ENCODE peak calls at places on chromosomes 12 and 14, in six cellular contexts. Q, F, V, R, Z and W are unnamed samples. For H3K4me1, the result is how much of the 10 kb centered on the place peaks cover.

GRCh38 chr12:40105265-40105514 is 691 bp downstream of the SLC2A13 start:
- DNase-seq in Z (no peak), Q (no peak), V (peak), F (no peak), R (peak), W (no peak)

GRCh38 chr12:47024463-47024862 is 55.0 kb upstream of the PCED1B start:
- DNase-seq in R (no peak), Q (peak), V (no peak), Z (peak), F (no peak), W (no peak)

GRCh38 chr14:30808576-30808975 is 65.8 kb upstream of the COCH start:
- DNase-seq in V (no peak), R (no peak), Q (no peak), Z (peak), F (no peak), W (no peak)

GRCh38 chr12:4159851-4160250 is 113.7 kb upstream of the CCND2 start:
- DNase-seq in V (no peak), F (no peak), R (peak), Q (no peak), Z (no peak), W (no peak)

GRCh38 chr14:65102441-65103149 is at the start of gene MAX:
- DNase-seq in R (peak), Q (peak), Z (peak), V (peak), F (peak), W (peak)

GRCh38 chr14:69475194-69475818 is 9.2 kb upstream of the PLEKHD1 start:
- DNase-seq in F (peak), Q (peak), V (no peak), Z (peak), R (no peak), W (no peak)

GRCh38 chr14:75884198-75884611 is 97.6 kb downstream of the TGFB3 start:
- DNase-seq in Q (peak), V (no peak), R (no peak), Z (peak), F (no peak), W (no peak)

GRCh38 chr12:108078428-108078827 is 50.7 kb upstream of the WSCD2 start:
- DNase-seq in R (no peak), Z (no peak), Q (no peak), F (no peak), V (no peak), W (no peak)

GRCh38 chr12:54526800-54527630 is 22.4 kb upstream of the PDE1B start:
- DNase-seq in V (peak), Q (peak), R (peak), F (peak), Z (peak), W (no peak)

GRCh38 chr12:119383206-119383605 is 48.7 kb downstream of the CCDC60 start:
- DNase-seq in Z (no peak), V (no peak), R (no peak), Q (no peak), F (no peak), W (no peak)

GRCh38 chr14:43579743-43580142 is 927.3 kb downstream of the FSCB start:
- DNase-seq in Z (no peak), R (no peak), Q (no peak), F (no peak), V (no peak), W (no peak)

GRCh38 chr12:32309811-32310755 is 89.3 kb upstream of the FGD4 start:
- DNase-seq in Q (peak), V (no peak), F (no peak), Z (no peak), R (no peak), W (no peak)

GRCh38 chr12:106223485-106224391 is 24.1 kb downstream of the CKAP4 start:
- DNase-seq in Q (peak), V (peak), Z (peak), R (peak), F (peak), W (no peak)

GRCh38 chr12:128797119-128798118 is 26.3 kb downstream of the SLC15A4 start:
- DNase-seq in Z (no peak), R (no peak), V (peak), F (no peak), Q (peak), W (no peak)

GRCh38 chr14:93100098-93100497 is 15.6 kb downstream of the ITPK1 start:
- DNase-seq in V (no peak), R (no peak), F (no peak), Q (no peak), Z (no peak), W (no peak)

GRCh38 chr14:22112004-22112403 is 438.4 kb upstream of the OR4E1 start:
- DNase-seq in V (no peak), Z (no peak), F (peak), R (no peak), Q (no peak), W (no peak)

GRCh38 chr12:121499929-121500793 is 80.7 kb downstream of the KDM2B start:
- DNase-seq in Q (peak), V (peak), F (peak), Z (peak), R (peak), W (peak)

GRCh38 chr12:24997970-24998582 is 49.2 kb upstream of the BCAT1 start:
- DNase-seq in F (no peak), Z (peak), Q (peak), V (no peak), R (no peak), W (no peak)

GRCh38 chr14:71432334-71432733 is 499.9 kb upstream of the RGS6 start:
- DNase-seq in V (no peak), Q (no peak), F (no peak), R (no peak), Z (no peak), W (no peak)

GRCh38 chr14:71433303-71433702 is 498.9 kb upstream of the RGS6 start:
- DNase-seq in V (no peak), R (no peak), Q (no peak), Z (no peak), F (no peak), W (no peak)

GRCh38 chr14:71430321-71431168 is 501.7 kb upstream of the RGS6 start:
- DNase-seq in Z (no peak), F (no peak), Q (no peak), V (no peak), R (no peak), W (no peak)

GRCh38 chr14:71431169-71431525 is 501.1 kb upstream of the RGS6 start:
- DNase-seq in V (no peak), Z (no peak), R (no peak), F (no peak), Q (no peak), W (no peak)

DNA sequence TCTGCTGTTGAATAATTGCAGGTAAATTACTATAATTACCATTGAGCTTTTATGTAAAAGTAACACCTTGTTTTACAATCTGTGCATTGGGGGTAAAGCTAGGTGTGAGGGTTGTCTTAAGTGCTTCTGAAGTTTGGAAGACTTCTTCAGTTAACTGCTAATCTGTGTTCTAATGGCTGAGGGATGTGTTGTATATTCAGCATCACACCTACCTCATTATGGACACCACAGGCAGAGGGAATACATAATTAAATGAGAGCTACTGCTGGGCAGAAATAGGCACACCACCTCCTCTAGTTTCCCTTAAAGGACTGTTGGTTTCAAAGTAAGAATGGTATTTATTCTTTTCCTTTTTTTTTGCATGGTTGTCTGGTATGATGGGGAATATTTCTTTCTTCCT is 502.3 kb upstream of the RGS6 start:
- DNase-seq in R (no peak), V (no peak), F (no peak), Z (no peak), Q (no peak), W (no peak)
- H3K4me1 ChIP-seq in R (under half), V (under half), F (under half), Z (under half), Q (under half), W (under half)

GRCh38 chr12:110699591-110700445 is 10.9 kb upstream of the HVCN1 start:
- DNase-seq in F (peak), R (peak), V (no peak), Z (no peak), Q (no peak), W (no peak)
- H3K27ac ChIP-seq in F (no peak), R (no peak), V (no peak), Z (no peak), Q (no peak), W (no peak)

GRCh38 chr14:103627073-103628025 is 1.7 kb upstream of the KLC1 start:
- DNase-seq in Q (no peak), Z (no peak), F (no peak), R (no peak), V (no peak), W (no peak)
- H3K4me1 ChIP-seq in Q (under half), Z (under half), F (under half), R (under half), V (under half), W (under half)

DNA sequence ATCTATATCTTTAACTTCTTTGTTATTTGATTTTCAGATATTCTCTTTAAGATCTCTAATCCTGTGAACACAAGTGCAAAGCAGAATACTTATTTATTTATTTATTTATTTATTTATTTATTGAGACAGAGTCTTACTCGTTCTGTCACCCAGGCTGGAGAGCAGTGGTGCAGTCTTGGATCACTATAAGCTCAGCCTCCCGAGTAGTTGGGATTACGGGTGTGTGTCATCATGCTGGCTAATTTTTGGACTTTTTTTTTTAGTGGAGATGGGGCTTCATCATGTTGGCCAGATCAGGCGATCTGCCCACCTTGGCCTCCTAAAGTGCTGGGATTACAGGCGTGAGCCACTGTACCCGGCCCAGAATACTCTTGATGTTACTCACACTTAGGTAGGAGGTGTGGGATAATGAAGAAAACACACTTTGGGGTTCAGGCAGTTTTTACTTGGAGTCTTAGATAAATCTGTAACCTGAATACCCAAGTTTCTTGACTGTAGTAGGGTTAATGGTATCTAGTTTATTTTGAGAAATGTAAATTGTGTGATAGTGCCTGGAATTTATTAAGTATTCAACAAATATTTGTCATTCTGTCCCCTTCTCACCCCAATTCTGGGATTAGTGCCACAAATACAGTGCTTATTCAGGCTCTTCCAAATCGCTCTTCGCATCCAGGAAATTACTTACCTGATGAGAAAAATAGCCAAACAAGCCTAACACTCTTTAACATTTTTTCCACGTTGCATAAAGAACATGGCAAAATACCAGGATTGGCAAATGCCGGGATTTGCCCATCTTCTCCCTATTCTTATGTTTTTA is 33.0 kb downstream of the METAP2 start:
- DNase-seq in R (no peak), V (no peak), Q (peak), F (no peak), Z (no peak), W (no peak)
- H3K27ac ChIP-seq in R (no peak), V (peak), Q (no peak), F (no peak), Z (no peak), W (peak)

GRCh38 chr12:64457036-64457435 is 5.1 kb downstream of the TBK1 start:
- DNase-seq in F (no peak), R (no peak), V (no peak), Q (peak), Z (no peak), W (no peak)

GRCh38 chr12:64457466-64457865 is 5.5 kb downstream of the TBK1 start:
- DNase-seq in Q (no peak), Z (no peak), V (no peak), F (no peak), R (no peak), W (no peak)

GRCh38 chr12:64457923-64458322 is 6.0 kb downstream of the TBK1 start:
- DNase-seq in F (no peak), Z (no peak), Q (no peak), R (no peak), V (no peak), W (no peak)

GRCh38 chr12:64461634-64462414 is 9.9 kb downstream of the TBK1 start:
- DNase-seq in Q (peak), V (no peak), R (no peak), Z (peak), F (no peak), W (no peak)

GRCh38 chr12:64459388-64460024 is 7.6 kb downstream of the TBK1 start:
- DNase-seq in V (no peak), Z (no peak), Q (no peak), F (no peak), R (no peak), W (no peak)
- H3K4me1 ChIP-seq in V (under half), Z (under half), Q (under half), F (under half), R (under half), W (under half)

DNA sequence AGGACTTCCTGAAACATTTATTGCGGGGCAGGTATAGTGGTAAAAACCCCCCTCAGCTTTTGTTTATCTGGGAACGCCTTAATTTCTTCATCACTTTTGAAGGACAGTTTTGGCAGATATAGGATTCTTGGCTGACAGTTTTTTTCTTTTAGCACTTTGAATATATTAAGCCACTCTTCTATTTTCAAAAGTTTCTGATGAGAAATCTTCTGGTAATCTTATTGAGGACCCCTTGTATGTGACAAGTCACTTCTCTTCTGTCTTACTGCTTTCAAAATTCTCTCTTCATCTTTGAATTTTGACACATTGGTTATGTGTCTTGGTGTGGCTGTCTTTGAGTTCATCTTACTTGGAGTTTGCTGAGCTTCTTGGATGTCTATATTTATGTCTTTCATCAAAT is 59.1 kb downstream of the ATP23 start:
- DNase-seq in Q (no peak), R (no peak), V (no peak), Z (no peak), F (no peak), W (no peak)
- H3K27ac ChIP-seq in Q (no peak), R (no peak), V (no peak), Z (no peak), F (no peak), W (no peak)

DNA sequence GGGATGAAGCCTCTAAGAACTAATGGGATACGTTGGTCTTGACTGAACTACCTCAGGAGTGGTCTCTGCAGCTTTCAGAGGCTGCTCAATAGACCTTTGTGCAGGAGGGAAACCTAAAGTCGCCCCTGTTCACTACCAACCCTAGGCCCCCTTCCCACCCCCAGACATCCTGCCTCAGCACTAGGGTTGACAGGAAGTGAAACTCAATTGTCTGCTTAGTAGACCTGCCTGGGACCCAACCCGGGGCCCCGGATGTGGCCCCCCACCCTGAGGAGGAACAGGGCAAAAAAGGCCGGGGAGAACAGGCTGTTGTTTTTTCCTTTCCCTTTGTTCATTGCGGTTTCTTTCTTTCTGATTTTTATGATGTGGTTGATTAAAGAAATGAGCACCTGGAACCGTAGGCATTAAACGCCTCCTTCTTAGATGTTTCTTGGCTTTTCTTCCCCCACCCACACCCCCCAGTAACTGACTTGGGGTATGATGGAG is 1.6 kb upstream of the DGKA start:
- DNase-seq in V (no peak), R (no peak), Q (no peak), Z (no peak), F (no peak), W (no peak)
- H3K4me1 ChIP-seq in V (under half), R (under half), Q (under half), Z (under half), F (half or more), W (under half)

GRCh38 chr14:77584809-77585208 is 31.6 kb downstream of the SPTLC2 start:
- DNase-seq in R (peak), Z (no peak), F (no peak), V (no peak), Q (no peak), W (no peak)
- H3K27ac ChIP-seq in R (peak), Z (no peak), F (no peak), V (no peak), Q (peak), W (no peak)

GRCh38 chr12:52221912-52222457 is 11.1 kb upstream of the KRT7 start:
- DNase-seq in F (peak), R (peak), Q (peak), V (peak), Z (peak), W (no peak)
- H3K4me1 ChIP-seq in F (half or more), R (under half), Q (under half), V (under half), Z (under half), W (under half)